ENCODE peak calls at places on chromosomes 16 and 17, in six cellular contexts. W is cardiac muscle cell, J is choroid plexus epithelial cell, K is thoracic aorta, E is AG10803, V is foreskin fibroblast. M is an unnamed sample.

GRCh38 chr16:75230471-75231110 is 11.8 kb downstream of the CTRB1 start:
- DNase-seq in W (no peak), J (no peak), K (no peak), E (no peak), V (no peak), M (no peak)

GRCh38 chr16:57863434-57864160 is 61.3 kb upstream of the KIFC3 start:
- DNase-seq in W (peak; percentile 87), J (peak; percentile 92), K (peak; percentile 11), E (peak; percentile 81), V (peak; percentile 85), M (peak; percentile 69)

GRCh38 chr16:4500283-4500682 is 24.1 kb downstream of the HMOX2 start:
- DNase-seq in W (peak; percentile 83), J (peak; percentile 85), K (no peak), E (peak; percentile 81), V (peak; percentile 90), M (no peak)

GRCh38 chr16:50960517-50961202 is 190.4 kb downstream of the SALL1 start:
- DNase-seq in W (peak; percentile 41), J (no peak), K (no peak), E (no peak), V (no peak), M (no peak)

GRCh38 chr16:67933805-67934204 is 2.1 kb upstream of the CTRL start:
- DNase-seq in W (no peak), J (no peak), K (no peak), E (no peak), V (no peak), M (no peak)

GRCh38 chr16:84065536-84066132 is 23.0 kb upstream of the SLC38A8 start:
- DNase-seq in W (peak; percentile 69), J (peak; percentile 80), K (no peak), E (peak; percentile 51), V (peak; percentile 80), M (no peak)

GRCh38 chr16:72404299-72404698 is 232.3 kb upstream of the PMFBP1 start:
- DNase-seq in W (no peak), J (no peak), K (no peak), E (peak; percentile 25), V (peak; percentile 67), M (no peak)

GRCh38 chr16:56111100-56111499 is 80.2 kb upstream of the GNAO1 start:
- DNase-seq in W (no peak), J (no peak), K (no peak), E (no peak), V (no peak), M (no peak)

GRCh38 chr17:50173335-50173941 is 7.6 kb downstream of the SGCA start:
- DNase-seq in W (peak; percentile 87), J (peak; percentile 94), K (no peak), E (peak; percentile 91), V (peak; percentile 95), M (no peak)

GRCh38 chr16:81275795-81276194 is 37.3 kb downstream of the BCO1 start:
- DNase-seq in W (no peak), J (no peak), K (no peak), E (no peak), V (no peak), M (no peak)

GRCh38 chr17:64259922-64260321 is 3.1 kb downstream of the TEX2 start:
- DNase-seq in W (peak; percentile 81), J (peak; percentile 67), K (no peak), E (peak; percentile 81), V (peak; percentile 84), M (no peak)

GRCh38 chr16:47887496-47887895 is 268.3 kb downstream of the ABCC12 start:
- DNase-seq in W (peak; percentile 5), J (peak; percentile 16), K (no peak), E (peak; percentile 16), V (peak; percentile 50), M (no peak)

GRCh38 chr17:7436556-7437368 is 1.5 kb downstream of the TMEM102 start:
- DNase-seq in W (peak; percentile 80), J (peak; percentile 72), K (no peak), E (peak; percentile 67), V (peak; percentile 95), M (peak; percentile 41)

GRCh38 chr17:4920351-4921048 is 11.6 kb upstream of the GP1BA start:
- DNase-seq in W (peak; percentile 78), J (peak; percentile 52), K (no peak), E (peak; percentile 66), V (peak; percentile 68), M (no peak)

GRCh38 chr16:58021661-58022551 is 3.6 kb upstream of the MMP15 start:
- DNase-seq in W (peak; percentile 22), J (peak; percentile 70), K (no peak), E (peak; percentile 70), V (peak; percentile 90), M (no peak)

DNA sequence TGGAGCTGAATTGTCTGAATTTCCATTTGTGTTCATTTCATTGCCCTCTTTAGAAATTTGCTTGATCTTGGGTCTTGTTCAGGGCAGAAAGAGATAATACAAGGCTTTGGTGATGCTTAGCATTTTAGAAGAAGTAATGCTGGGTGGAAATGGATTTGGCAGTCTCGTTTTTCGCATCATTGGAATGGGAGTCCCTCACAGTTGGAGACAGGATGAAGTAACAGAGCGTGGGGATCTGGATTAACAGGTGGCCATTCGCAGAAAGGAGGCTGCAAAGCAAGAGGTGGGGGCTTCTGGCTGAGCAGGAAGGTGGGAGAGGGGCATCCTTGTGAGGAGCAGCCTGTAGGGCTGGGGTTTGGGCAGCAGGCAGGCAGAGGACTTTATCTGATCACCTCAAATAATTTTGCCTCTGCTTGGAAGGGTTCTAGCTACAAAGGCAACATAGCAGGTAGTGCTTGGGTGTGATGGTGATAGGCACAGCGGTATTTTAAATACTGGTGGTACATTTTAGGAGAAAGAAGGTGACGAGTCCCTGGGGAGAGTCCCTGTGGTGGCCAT is 17.0 kb downstream of the KSR1 start:
- DNase-seq in W (no peak), J (no peak), K (no peak), E (no peak), V (no peak), M (no peak)
- H3K4me3 ChIP-seq in W (no peak overlapping the region), J (no peak overlapping the region), K (no peak overlapping the region), E (no peak overlapping the region), V (no peak overlapping the region), M (no peak overlapping the region)

DNA sequence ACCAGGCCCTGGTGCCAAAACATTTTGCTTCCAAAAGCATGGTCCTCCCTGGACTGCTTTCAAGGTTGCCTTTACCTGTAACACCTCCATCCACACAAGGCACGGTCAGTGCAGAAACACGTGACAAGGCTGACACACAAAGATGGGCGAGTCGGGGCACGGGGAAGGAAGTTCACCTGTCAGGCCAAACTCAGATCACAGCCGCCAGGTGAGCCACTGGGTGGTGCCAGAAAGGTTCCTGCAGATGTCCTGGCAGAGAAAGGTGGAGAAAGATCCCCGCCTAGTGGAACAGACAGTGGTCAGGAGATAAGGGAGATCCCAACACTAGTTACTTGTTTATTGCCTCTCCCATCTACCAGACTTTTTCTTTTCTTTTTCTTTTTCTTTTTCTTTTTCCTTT is 155.3 kb downstream of the AIPL1 start:
- DNase-seq in W (no peak), J (no peak), K (no peak), E (no peak), V (no peak), M (peak; percentile 49)
- TF ChIP-seq CTCF in W (no peak), J (no peak), K (no peak), E (no peak), V (no peak), M (peak; percentile 88)

DNA sequence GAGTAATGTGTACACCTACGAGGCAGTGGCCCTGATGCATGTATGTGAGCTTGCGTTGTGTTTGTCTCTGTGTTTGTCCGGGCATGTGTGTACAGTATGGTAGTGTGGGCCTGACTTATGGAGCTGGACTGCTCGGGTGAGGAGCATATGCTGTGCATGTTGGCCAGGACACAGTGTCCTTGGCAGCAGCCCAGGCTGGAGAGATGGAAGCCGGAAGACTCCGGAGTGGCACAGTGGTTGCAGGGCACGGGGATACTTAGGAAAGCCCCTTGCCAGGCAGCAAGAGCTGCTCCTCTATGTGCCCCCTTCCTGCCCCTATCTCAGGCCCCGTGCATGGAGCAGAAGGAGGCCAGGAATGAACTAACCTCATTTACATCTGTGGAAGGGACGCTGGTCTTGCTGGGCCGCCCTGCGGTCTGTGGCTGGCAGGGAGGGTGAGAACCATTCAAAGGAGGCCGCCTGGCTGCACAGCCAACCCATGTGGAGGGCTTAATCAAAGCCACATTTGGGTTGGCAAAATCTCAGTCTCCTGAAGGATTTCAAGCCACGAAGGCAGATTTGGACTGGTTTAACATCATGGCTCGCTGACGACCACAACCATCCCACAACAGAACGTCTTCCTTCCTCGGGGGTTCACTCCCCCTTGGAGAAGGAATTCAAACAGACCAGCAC is 32.2 kb upstream of the RCVRN start:
- DNase-seq in W (peak; percentile 52), J (peak; percentile 44), K (no peak), E (peak; percentile 95), V (peak; percentile 75), M (peak; percentile 81)
- H3K4me3 ChIP-seq in W (no peak overlapping the region), J (no peak overlapping the region), K (no peak overlapping the region), E (no peak overlapping the region), V (peak overlapping the region; percentile 13), M (no peak overlapping the region)

DNA sequence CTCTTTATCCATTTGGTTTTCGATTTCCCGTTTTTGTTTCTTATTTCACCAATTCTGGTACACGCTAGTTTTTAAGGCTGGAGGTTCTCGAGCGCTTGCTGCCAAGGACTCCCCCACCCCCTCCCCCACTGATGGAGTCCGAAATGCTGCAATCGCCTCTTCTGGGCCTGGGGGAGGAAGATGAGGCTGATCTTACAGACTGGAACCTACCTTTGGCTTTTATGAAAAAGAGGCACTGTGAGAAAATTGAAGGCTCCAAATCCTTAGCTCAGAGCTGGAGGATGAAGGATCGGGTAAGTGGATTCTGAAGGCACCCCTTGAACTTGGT is 825 bp downstream of the RPTOR start:
- DNase-seq in W (peak; percentile 27), J (no peak), K (no peak), E (peak; percentile 8), V (peak; percentile 39), M (no peak)
- TF ChIP-seq CTCF in W (no peak), J (no peak), K (no peak), E (no peak), V (no peak), M (no peak)